ENCODE peak calls at places on chromosomes 12 and 14, in nine cellular contexts. R, D, Y, E, O, I, U, X and T are unnamed samples.

GRCh38 chr12:59067068-59067467 is 146.8 kb upstream of the LRIG3 start:
- DNase-seq in R (no peak), D (peak; percentile 65), Y (peak; percentile 51), E (no peak), O (no peak), I (no peak), U (no peak), X (no peak), T (peak; percentile 54)

GRCh38 chr12:69671597-69671996 is 27.5 kb downstream of the BEST3 start:
- DNase-seq in R (no peak), D (no peak), Y (no peak), E (no peak), O (no peak), I (no peak), U (no peak), X (no peak), T (no peak)

GRCh38 chr12:79143803-79144202 is 279.2 kb downstream of the SYT1 start:
- DNase-seq in R (no peak), D (no peak), Y (no peak), E (no peak), O (no peak), I (no peak), U (no peak), X (no peak), T (no peak)

GRCh38 chr14:63290741-63291286 is 27.9 kb downstream of the GPHB5 start:
- DNase-seq in R (no peak), D (no peak), Y (peak; percentile 52), E (no peak), O (no peak), I (no peak), U (no peak), X (no peak), T (no peak)

GRCh38 chr14:96077983-96078686 is 39.0 kb downstream of the C14orf132 start:
- DNase-seq in R (no peak), D (no peak), Y (no peak), E (no peak), O (peak; percentile 11), I (peak; percentile 38), U (peak; percentile 18), X (no peak), T (no peak)

GRCh38 chr12:19946549-19946948 is 421.8 kb upstream of the PDE3A start:
- DNase-seq in R (no peak), D (peak; percentile 41), Y (peak; percentile 82), E (no peak), O (no peak), I (no peak), U (no peak), X (no peak), T (no peak)

GRCh38 chr12:52798003-52798670 is 2.2 kb upstream of the KRT3 start:
- DNase-seq in R (no peak), D (peak; percentile 77), Y (peak; percentile 83), E (no peak), O (no peak), I (no peak), U (peak; percentile 10), X (no peak), T (no peak)

GRCh38 chr14:62143235-62143634 is 381.0 kb downstream of the SNAPC1 start:
- DNase-seq in R (no peak), D (peak; percentile 11), Y (peak; percentile 30), E (no peak), O (no peak), I (no peak), U (no peak), X (no peak), T (no peak)

GRCh38 chr12:65335021-65335714 is 56.7 kb downstream of the MSRB3 start:
- DNase-seq in R (no peak), D (peak; percentile 67), Y (peak; percentile 83), E (no peak), O (no peak), I (no peak), U (no peak), X (no peak), T (no peak)

GRCh38 chr14:79515158-79515557 is 696.1 kb downstream of the DIO2 start:
- DNase-seq in R (no peak), D (no peak), Y (peak; percentile 6), E (no peak), O (no peak), I (no peak), U (no peak), X (no peak), T (no peak)